ENCODE peak calls at places on chromosomes 16 and 17, in ten cellular contexts. One of them, this sample, is unnamed.

GRCh38 chr17:17897442-17897841 is 60.7 kb upstream of the SREBF1 start:
- DNase-seq in A549: no peak
- DNase-seq in heart left ventricle: no peak
- DNase-seq in right atrium auricular region: no peak
- DNase-seq in mesendoderm: no peak
- DNase-seq in tibial artery: no peak
- DNase-seq in mammary epithelial cell: no peak
- DNase-seq in Peyer's patch: no peak
- DNase-seq in choroid plexus epithelial cell: no peak
- DNase-seq in epithelial cell of esophagus: no peak
- DNase-seq in this sample: no peak

GRCh38 chr16:27199747-27200146 is 3.6 kb upstream of the KDM8 start:
- DNase-seq in A549: no peak
- DNase-seq in heart left ventricle: no peak
- DNase-seq in right atrium auricular region: no peak
- DNase-seq in mesendoderm: no peak
- DNase-seq in tibial artery: no peak
- DNase-seq in mammary epithelial cell: peak
- DNase-seq in Peyer's patch: no peak
- DNase-seq in choroid plexus epithelial cell: peak
- DNase-seq in epithelial cell of esophagus: no peak
- DNase-seq in this sample: no peak

GRCh38 chr16:51666821-51667220 is 515.8 kb upstream of the SALL1 start:
- DNase-seq in A549: no peak
- DNase-seq in heart left ventricle: no peak
- DNase-seq in right atrium auricular region: no peak
- DNase-seq in mesendoderm: no peak
- DNase-seq in tibial artery: no peak
- DNase-seq in mammary epithelial cell: no peak
- DNase-seq in Peyer's patch: no peak
- DNase-seq in choroid plexus epithelial cell: no peak
- DNase-seq in epithelial cell of esophagus: no peak
- DNase-seq in this sample: no peak

GRCh38 chr17:15023589-15023988 is 241.5 kb downstream of the PMP22 start:
- DNase-seq in A549: no peak
- DNase-seq in heart left ventricle: no peak
- DNase-seq in right atrium auricular region: no peak
- DNase-seq in mesendoderm: peak
- DNase-seq in tibial artery: no peak
- DNase-seq in mammary epithelial cell: no peak
- DNase-seq in Peyer's patch: no peak
- DNase-seq in choroid plexus epithelial cell: peak
- DNase-seq in epithelial cell of esophagus: no peak
- DNase-seq in this sample: no peak

GRCh38 chr17:37614391-37614790 is 5.2 kb upstream of the SYNRG start:
- DNase-seq in A549: no peak
- DNase-seq in heart left ventricle: no peak
- DNase-seq in right atrium auricular region: no peak
- DNase-seq in mesendoderm: no peak
- DNase-seq in tibial artery: no peak
- DNase-seq in mammary epithelial cell: peak
- DNase-seq in Peyer's patch: no peak
- DNase-seq in choroid plexus epithelial cell: peak
- DNase-seq in epithelial cell of esophagus: peak
- DNase-seq in this sample: no peak

GRCh38 chr16:78775161-78775561 is 675.7 kb downstream of the WWOX start:
- DNase-seq in A549: no peak
- DNase-seq in heart left ventricle: no peak
- DNase-seq in right atrium auricular region: no peak
- DNase-seq in mesendoderm: no peak
- DNase-seq in tibial artery: no peak
- DNase-seq in mammary epithelial cell: no peak
- DNase-seq in Peyer's patch: no peak
- DNase-seq in choroid plexus epithelial cell: no peak
- DNase-seq in epithelial cell of esophagus: no peak
- DNase-seq in this sample: no peak

GRCh38 chr17:1485748-1486376 is 6.6 kb downstream of the MYO1C start:
- DNase-seq in A549: peak
- DNase-seq in heart left ventricle: peak
- DNase-seq in right atrium auricular region: peak
- DNase-seq in mesendoderm: peak
- DNase-seq in tibial artery: peak
- DNase-seq in mammary epithelial cell: peak
- DNase-seq in Peyer's patch: peak
- DNase-seq in choroid plexus epithelial cell: peak
- DNase-seq in epithelial cell of esophagus: peak
- DNase-seq in this sample: no peak

GRCh38 chr16:17887963-17888362 is 417.2 kb upstream of the XYLT1 start:
- DNase-seq in A549: no peak
- DNase-seq in heart left ventricle: no peak
- DNase-seq in right atrium auricular region: no peak
- DNase-seq in mesendoderm: no peak
- DNase-seq in tibial artery: no peak
- DNase-seq in mammary epithelial cell: no peak
- DNase-seq in Peyer's patch: no peak
- DNase-seq in choroid plexus epithelial cell: no peak
- DNase-seq in epithelial cell of esophagus: no peak
- DNase-seq in this sample: peak

GRCh38 chr17:39688945-39689344 is 1.1 kb upstream of the PGAP3 start:
- DNase-seq in A549: no peak
- DNase-seq in heart left ventricle: no peak
- DNase-seq in right atrium auricular region: no peak
- DNase-seq in mesendoderm: peak
- DNase-seq in tibial artery: no peak
- DNase-seq in mammary epithelial cell: no peak
- DNase-seq in Peyer's patch: no peak
- DNase-seq in choroid plexus epithelial cell: no peak
- DNase-seq in epithelial cell of esophagus: no peak
- DNase-seq in this sample: no peak

GRCh38 chr17:79950711-79951110 is 85.0 kb downstream of the TBC1D16 start:
- DNase-seq in A549: no peak
- DNase-seq in heart left ventricle: no peak
- DNase-seq in right atrium auricular region: no peak
- DNase-seq in mesendoderm: peak
- DNase-seq in tibial artery: no peak
- DNase-seq in mammary epithelial cell: no peak
- DNase-seq in Peyer's patch: peak
- DNase-seq in choroid plexus epithelial cell: no peak
- DNase-seq in epithelial cell of esophagus: no peak
- DNase-seq in this sample: no peak

GRCh38 chr16:89687092-89687940 is 827 bp downstream of the CDK10 start:
- DNase-seq in A549: peak
- DNase-seq in heart left ventricle: no peak
- DNase-seq in right atrium auricular region: no peak
- DNase-seq in mesendoderm: peak
- DNase-seq in tibial artery: no peak
- DNase-seq in mammary epithelial cell: peak
- DNase-seq in Peyer's patch: peak
- DNase-seq in choroid plexus epithelial cell: peak
- DNase-seq in epithelial cell of esophagus: peak
- DNase-seq in this sample: no peak

GRCh38 chr17:79093270-79093669 is 18.6 kb downstream of the ENGASE start:
- DNase-seq in A549: no peak
- DNase-seq in heart left ventricle: no peak
- DNase-seq in right atrium auricular region: no peak
- DNase-seq in mesendoderm: no peak
- DNase-seq in tibial artery: no peak
- DNase-seq in mammary epithelial cell: no peak
- DNase-seq in Peyer's patch: no peak
- DNase-seq in choroid plexus epithelial cell: no peak
- DNase-seq in epithelial cell of esophagus: no peak
- DNase-seq in this sample: no peak

GRCh38 chr17:79845601-79845949 is 6.3 kb upstream of the CBX4 start:
- DNase-seq in A549: peak
- DNase-seq in heart left ventricle: no peak
- DNase-seq in right atrium auricular region: no peak
- DNase-seq in mesendoderm: no peak
- DNase-seq in tibial artery: peak
- DNase-seq in mammary epithelial cell: no peak
- DNase-seq in Peyer's patch: peak
- DNase-seq in choroid plexus epithelial cell: no peak
- DNase-seq in epithelial cell of esophagus: no peak
- DNase-seq in this sample: no peak

GRCh38 chr17:77706938-77707337 is 251.6 kb upstream of the TNRC6C start:
- DNase-seq in A549: no peak
- DNase-seq in heart left ventricle: no peak
- DNase-seq in right atrium auricular region: no peak
- DNase-seq in mesendoderm: no peak
- DNase-seq in tibial artery: no peak
- DNase-seq in mammary epithelial cell: no peak
- DNase-seq in Peyer's patch: no peak
- DNase-seq in choroid plexus epithelial cell: no peak
- DNase-seq in epithelial cell of esophagus: no peak
- DNase-seq in this sample: peak

GRCh38 chr17:71192039-71192555 is 928.7 kb upstream of the SOX9 start:
- DNase-seq in A549: no peak
- DNase-seq in heart left ventricle: no peak
- DNase-seq in right atrium auricular region: no peak
- DNase-seq in mesendoderm: no peak
- DNase-seq in tibial artery: no peak
- DNase-seq in mammary epithelial cell: no peak
- DNase-seq in Peyer's patch: no peak
- DNase-seq in choroid plexus epithelial cell: no peak
- DNase-seq in epithelial cell of esophagus: no peak
- DNase-seq in this sample: no peak

GRCh38 chr17:40828454-40829039 is 6.1 kb upstream of the KRT10 start:
- DNase-seq in A549: no peak
- DNase-seq in heart left ventricle: no peak
- DNase-seq in right atrium auricular region: no peak
- DNase-seq in mesendoderm: no peak
- DNase-seq in tibial artery: no peak
- DNase-seq in mammary epithelial cell: no peak
- DNase-seq in Peyer's patch: no peak
- DNase-seq in choroid plexus epithelial cell: peak
- DNase-seq in epithelial cell of esophagus: no peak
- DNase-seq in this sample: no peak

GRCh38 chr16:54657058-54657708 is 273.5 kb upstream of the IRX5 start:
- DNase-seq in A549: no peak
- DNase-seq in heart left ventricle: no peak
- DNase-seq in right atrium auricular region: no peak
- DNase-seq in mesendoderm: peak
- DNase-seq in tibial artery: peak
- DNase-seq in mammary epithelial cell: peak
- DNase-seq in Peyer's patch: no peak
- DNase-seq in choroid plexus epithelial cell: peak
- DNase-seq in epithelial cell of esophagus: peak
- DNase-seq in this sample: no peak

GRCh38 chr17:58089111-58089510 is 5.9 kb downstream of the DYNLL2 start:
- DNase-seq in A549: no peak
- DNase-seq in heart left ventricle: no peak
- DNase-seq in right atrium auricular region: no peak
- DNase-seq in mesendoderm: no peak
- DNase-seq in tibial artery: no peak
- DNase-seq in mammary epithelial cell: no peak
- DNase-seq in Peyer's patch: no peak
- DNase-seq in choroid plexus epithelial cell: no peak
- DNase-seq in epithelial cell of esophagus: no peak
- DNase-seq in this sample: peak

DNA sequence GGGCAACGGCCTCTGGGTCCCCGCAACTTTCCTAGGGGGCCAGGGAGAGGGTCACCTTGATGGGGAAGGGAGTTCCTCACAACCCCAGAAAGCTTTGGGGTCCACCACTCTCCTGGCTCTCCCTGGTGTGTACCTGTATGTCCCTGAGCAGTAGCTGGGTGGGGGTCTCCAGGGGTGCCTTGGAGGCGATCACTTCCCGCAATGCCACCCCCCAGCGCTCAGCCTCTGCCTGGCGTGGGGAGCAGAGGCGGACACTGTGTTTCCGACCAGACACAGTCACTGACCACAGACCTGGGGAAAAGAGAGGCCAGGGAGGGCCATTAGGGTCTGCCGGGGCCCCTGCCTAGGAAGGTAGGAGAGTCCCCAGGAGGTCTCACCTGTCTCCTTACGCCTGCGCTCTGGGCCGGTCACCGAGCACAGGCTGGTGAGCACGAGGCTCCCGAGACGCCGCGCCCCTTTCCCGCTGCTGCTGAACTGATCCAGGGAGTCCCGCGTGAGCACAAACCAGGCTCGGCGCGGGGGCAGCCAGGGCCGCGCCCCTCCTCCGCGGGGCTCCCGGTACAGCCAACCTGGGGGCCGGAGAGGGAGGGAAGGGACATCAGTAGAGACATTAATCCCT is 3.4 kb downstream of the PLEKHH3 start:
- DNase-seq in A549: no peak
- DNase-seq in heart left ventricle: no peak
- DNase-seq in right atrium auricular region: no peak
- DNase-seq in mesendoderm: no peak
- DNase-seq in tibial artery: no peak
- DNase-seq in mammary epithelial cell: no peak
- DNase-seq in Peyer's patch: no peak
- DNase-seq in choroid plexus epithelial cell: no peak
- DNase-seq in epithelial cell of esophagus: no peak
- DNase-seq in this sample: no peak
- H3K4me3 ChIP-seq in A549: no peak
- H3K4me3 ChIP-seq in heart left ventricle: peak
- H3K4me3 ChIP-seq in right atrium auricular region: peak
- H3K4me3 ChIP-seq in mesendoderm: no peak
- H3K4me3 ChIP-seq in tibial artery: peak
- H3K4me3 ChIP-seq in mammary epithelial cell: peak
- H3K4me3 ChIP-seq in Peyer's patch: peak
- H3K4me3 ChIP-seq in choroid plexus epithelial cell: peak
- H3K4me3 ChIP-seq in epithelial cell of esophagus: peak
- H3K4me3 ChIP-seq in this sample: peak

GRCh38 chr16:49827806-49828428 is 28.0 kb downstream of the ZNF423 start:
- DNase-seq in A549: no peak
- DNase-seq in heart left ventricle: no peak
- DNase-seq in right atrium auricular region: peak
- DNase-seq in mesendoderm: no peak
- DNase-seq in tibial artery: peak
- DNase-seq in mammary epithelial cell: no peak
- DNase-seq in Peyer's patch: no peak
- DNase-seq in choroid plexus epithelial cell: no peak
- DNase-seq in epithelial cell of esophagus: no peak
- DNase-seq in this sample: no peak
- H3K4me3 ChIP-seq in A549: no peak
- H3K4me3 ChIP-seq in heart left ventricle: no peak
- H3K4me3 ChIP-seq in right atrium auricular region: no peak
- H3K4me3 ChIP-seq in mesendoderm: no peak
- H3K4me3 ChIP-seq in tibial artery: no peak
- H3K4me3 ChIP-seq in mammary epithelial cell: no peak
- H3K4me3 ChIP-seq in Peyer's patch: no peak
- H3K4me3 ChIP-seq in choroid plexus epithelial cell: no peak
- H3K4me3 ChIP-seq in epithelial cell of esophagus: no peak
- H3K4me3 ChIP-seq in this sample: no peak

GRCh38 chr17:16247589-16247984 is 30.6 kb downstream of the PIGL start:
- DNase-seq in A549: no peak
- DNase-seq in heart left ventricle: no peak
- DNase-seq in right atrium auricular region: no peak
- DNase-seq in mesendoderm: no peak
- DNase-seq in tibial artery: no peak
- DNase-seq in mammary epithelial cell: no peak
- DNase-seq in Peyer's patch: no peak
- DNase-seq in choroid plexus epithelial cell: no peak
- DNase-seq in epithelial cell of esophagus: no peak
- DNase-seq in this sample: no peak
- H3K4me3 ChIP-seq in A549: no peak
- H3K4me3 ChIP-seq in heart left ventricle: no peak
- H3K4me3 ChIP-seq in right atrium auricular region: no peak
- H3K4me3 ChIP-seq in mesendoderm: no peak
- H3K4me3 ChIP-seq in tibial artery: no peak
- H3K4me3 ChIP-seq in mammary epithelial cell: no peak
- H3K4me3 ChIP-seq in Peyer's patch: no peak
- H3K4me3 ChIP-seq in choroid plexus epithelial cell: no peak
- H3K4me3 ChIP-seq in epithelial cell of esophagus: no peak
- H3K4me3 ChIP-seq in this sample: no peak

GRCh38 chr17:6712854-6713129 is 377 bp downstream of the SLC13A5 start:
- DNase-seq in A549: no peak
- DNase-seq in heart left ventricle: no peak
- DNase-seq in right atrium auricular region: peak
- DNase-seq in mesendoderm: no peak
- DNase-seq in tibial artery: no peak
- DNase-seq in mammary epithelial cell: no peak
- DNase-seq in Peyer's patch: no peak
- DNase-seq in choroid plexus epithelial cell: no peak
- DNase-seq in epithelial cell of esophagus: no peak
- DNase-seq in this sample: no peak
- H3K4me3 ChIP-seq in A549: peak
- H3K4me3 ChIP-seq in heart left ventricle: peak
- H3K4me3 ChIP-seq in right atrium auricular region: no peak
- H3K4me3 ChIP-seq in mesendoderm: no peak
- H3K4me3 ChIP-seq in tibial artery: no peak
- H3K4me3 ChIP-seq in mammary epithelial cell: no peak
- H3K4me3 ChIP-seq in Peyer's patch: peak
- H3K4me3 ChIP-seq in choroid plexus epithelial cell: no peak
- H3K4me3 ChIP-seq in epithelial cell of esophagus: no peak
- H3K4me3 ChIP-seq in this sample: peak